ENCODE peak calls at places on chromosomes 5 and 9, in eight cellular contexts. U, N, P, S, C, R, D and K are unnamed samples.

GRCh38 chr9:70677336-70677735 is 262.9 kb upstream of the KLF9 start:
- DNase-seq in D (no peak), P (no peak), C (no peak), U (no peak), N (no peak), S (no peak), R (no peak), K (no peak)

GRCh38 chr9:37371565-37372464 is 50.7 kb upstream of the GRHPR start:
- DNase-seq in S (peak), N (no peak), C (no peak), P (no peak), D (no peak), R (peak), U (no peak), K (no peak)

GRCh38 chr9:126496781-126497667 is 116.7 kb upstream of the LMX1B start:
- DNase-seq in R (no peak), C (no peak), N (no peak), D (no peak), S (no peak), P (no peak), U (no peak), K (no peak)

GRCh38 chr5:142981886-142982820 is 212.0 kb downstream of the ARHGAP26 start:
- DNase-seq in U (peak), C (peak), R (peak), D (no peak), S (peak), N (no peak), P (no peak), K (peak)

GRCh38 chr5:151082274-151082902 is 1.6 kb upstream of the TNIP1 start:
- DNase-seq in R (no peak), S (no peak), C (no peak), N (no peak), U (peak), P (no peak), D (no peak), K (peak)

GRCh38 chr5:150619359-150620230 is 20.9 kb upstream of the SYNPO start:
- DNase-seq in N (no peak), P (no peak), R (peak), S (peak), U (no peak), D (peak), C (no peak), K (no peak)

GRCh38 chr9:108682191-108682590 is 173.6 kb downstream of the ACTL7B start:
- DNase-seq in N (no peak), P (no peak), U (no peak), R (no peak), S (peak), C (no peak), D (no peak), K (no peak)

GRCh38 chr9:113410207-113411158 is at the start of the genes C9orf43 and POLE3:
- DNase-seq in D (peak), P (peak), N (peak), R (peak), S (peak), U (peak), C (peak), K (peak)

GRCh38 chr9:105413486-105414068 is 34.3 kb upstream of the FSD1L start:
- DNase-seq in S (peak), N (no peak), P (no peak), D (no peak), U (peak), R (peak), C (no peak), K (no peak)

GRCh38 chr5:76638466-76638865 is 15.3 kb upstream of the F2RL2 start:
- DNase-seq in C (no peak), U (no peak), N (no peak), D (no peak), P (no peak), R (no peak), S (peak), K (no peak)

GRCh38 chr5:76637490-76637889 is 14.3 kb upstream of the F2RL2 start:
- DNase-seq in N (no peak), R (no peak), S (no peak), U (no peak), P (no peak), D (no peak), C (no peak), K (no peak)

DNA sequence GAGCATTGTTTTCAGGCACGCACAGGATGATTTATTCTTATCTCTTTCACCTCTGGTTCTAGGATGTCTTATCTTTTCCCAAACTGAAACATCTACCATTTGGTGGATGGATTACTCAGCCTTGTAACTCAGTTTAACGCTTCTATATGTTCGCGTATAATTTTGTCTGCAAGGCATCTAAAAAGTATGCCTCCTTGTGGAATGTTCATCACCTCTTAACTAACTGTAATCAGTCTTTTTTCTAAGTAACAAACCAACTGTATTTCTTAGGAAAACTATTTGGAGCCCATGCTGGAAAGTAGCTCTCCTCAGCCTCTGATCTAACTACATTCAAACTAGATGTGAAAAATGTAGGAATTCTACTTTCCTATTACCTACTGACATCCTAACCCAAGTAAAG is 11.5 kb upstream of the F2RL2 start:
- DNase-seq in R (no peak), U (no peak), P (no peak), C (no peak), N (no peak), D (no peak), S (no peak), K (no peak)
- TF ChIP-seq CTCF in R (no peak), U (no peak), P (no peak), C (no peak), N (no peak), D (no peak), S (no peak), K (no peak)

GRCh38 chr9:114445616-114446015 is 57.8 kb upstream of the AKNA start:
- DNase-seq in D (no peak), U (no peak), S (no peak), C (no peak), N (no peak), R (no peak), P (no peak), K (no peak)
- TF ChIP-seq CTCF in D (no peak), U (no peak), S (no peak), C (no peak), N (no peak), R (no peak), P (no peak), K (no peak)

GRCh38 chr5:177396807-177397206 is 3.7 kb downstream of the PFN3 start:
- DNase-seq in D (no peak), R (no peak), P (no peak), S (no peak), C (no peak), U (no peak), N (no peak), K (no peak)

GRCh38 chr5:177397875-177398390 is 2.5 kb downstream of the PFN3 start:
- DNase-seq in R (no peak), D (no peak), U (no peak), N (no peak), S (no peak), C (no peak), P (no peak), K (no peak)

GRCh38 chr5:177403194-177403825 is 2.8 kb upstream of the PFN3 start:
- DNase-seq in P (peak), C (no peak), U (no peak), N (no peak), S (no peak), D (no peak), R (no peak), K (peak)

GRCh38 chr5:177402271-177403043 is 2.0 kb upstream of the PFN3 start:
- DNase-seq in S (peak), C (no peak), U (peak), D (no peak), R (no peak), P (peak), N (peak), K (peak)

DNA sequence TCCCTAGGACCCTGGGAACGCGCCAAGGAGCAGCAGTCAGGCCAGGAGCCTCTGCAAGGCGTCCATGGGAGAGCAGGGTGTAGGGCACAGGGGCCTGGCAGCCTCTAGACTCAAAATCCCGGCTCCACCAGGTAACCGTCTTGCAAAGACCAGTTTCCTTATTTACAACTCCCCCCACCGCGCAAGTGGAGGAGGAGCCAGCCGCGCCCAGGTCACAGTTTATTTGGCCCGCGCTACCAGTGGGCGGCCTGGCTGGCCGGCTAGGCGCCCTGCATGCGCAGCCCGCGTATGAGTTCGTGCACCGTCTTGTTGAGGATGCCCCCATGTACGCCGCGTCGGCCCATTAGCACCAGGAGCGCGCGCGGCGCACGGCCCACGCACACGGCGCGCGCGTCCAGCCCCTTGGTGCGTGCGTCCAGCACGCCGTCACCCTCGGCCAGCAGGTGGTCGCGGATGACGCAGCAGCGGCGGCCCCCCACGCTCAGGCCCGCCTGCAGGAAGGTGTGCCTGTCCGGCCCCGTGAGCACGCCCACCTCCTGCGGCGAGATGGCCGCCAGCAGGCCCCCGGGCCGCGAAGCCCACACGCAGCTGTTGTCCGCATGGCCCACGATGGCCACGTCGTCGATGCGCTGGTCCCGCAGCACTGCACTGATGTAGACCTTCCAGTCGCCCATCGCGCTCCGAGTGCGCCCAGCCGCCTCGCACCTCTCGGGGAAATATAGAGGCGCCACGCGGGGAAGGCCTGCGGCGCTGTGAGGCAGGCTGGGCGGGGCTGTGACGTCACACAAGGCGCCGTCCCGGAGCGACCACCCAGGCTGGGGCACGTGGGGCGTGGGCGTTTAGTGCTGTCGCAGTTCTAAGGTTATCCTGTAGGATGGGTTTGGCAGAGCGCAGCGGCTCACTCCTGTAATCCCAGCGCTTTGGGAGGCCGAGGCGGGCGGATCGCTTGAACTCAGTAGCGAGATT is at the start of gene PFN3:
- DNase-seq in S (peak), P (no peak), R (peak), D (no peak), N (no peak), U (peak), C (no peak), K (no peak)
- TF ChIP-seq CTCF in S (no peak), P (no peak), R (no peak), D (no peak), N (no peak), U (no peak), C (peak), K (no peak)

GRCh38 chr5:137040641-137041340 is 458.3 kb downstream of the SPOCK1 start:
- DNase-seq in C (no peak), U (no peak), S (no peak), P (no peak), R (no peak), D (no peak), N (no peak), K (no peak)

GRCh38 chr5:137037848-137038247 is 461.3 kb downstream of the SPOCK1 start:
- DNase-seq in N (no peak), S (no peak), P (no peak), C (no peak), R (no peak), D (no peak), U (no peak), K (no peak)

GRCh38 chr5:137035480-137035878 is 463.6 kb downstream of the SPOCK1 start:
- DNase-seq in C (no peak), S (peak), D (no peak), P (no peak), R (no peak), U (no peak), N (no peak), K (no peak)

GRCh38 chr5:137036630-137037029 is 462.5 kb downstream of the SPOCK1 start:
- DNase-seq in C (no peak), R (no peak), N (peak), S (no peak), D (no peak), U (no peak), P (no peak), K (no peak)

DNA sequence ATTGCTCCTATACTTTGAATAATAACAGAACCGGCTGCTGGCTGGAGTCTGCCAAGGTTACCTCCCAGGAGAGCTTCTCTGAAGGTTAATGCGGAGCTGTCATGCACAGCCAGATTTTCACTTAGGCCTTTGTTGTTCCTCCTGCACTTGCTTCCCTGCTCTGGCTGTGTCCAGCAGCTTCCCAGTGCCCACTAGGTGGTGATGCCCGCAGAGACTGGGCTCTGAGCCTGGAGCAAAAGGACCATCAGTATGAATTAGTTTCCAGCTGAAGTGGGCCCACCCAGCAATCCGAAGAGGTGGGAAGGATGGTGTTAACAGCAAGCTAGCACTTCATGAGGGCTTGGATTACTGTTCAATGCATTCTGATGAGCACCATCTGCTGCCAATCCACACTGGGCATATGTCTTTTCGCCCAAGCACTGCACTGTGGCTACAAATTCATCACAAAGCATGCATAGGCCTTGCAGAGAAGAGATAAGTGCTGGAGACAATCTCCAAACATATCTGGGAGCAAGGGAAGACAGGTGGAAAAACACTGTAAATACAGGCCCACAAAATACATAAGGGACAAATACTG is 459.1 kb downstream of the SPOCK1 start:
- DNase-seq in N (no peak), D (no peak), U (no peak), R (no peak), C (no peak), S (no peak), P (no peak), K (no peak)
- TF ChIP-seq CTCF in N (no peak), D (no peak), U (no peak), R (no peak), C (no peak), S (no peak), P (no peak), K (no peak)